ENCODE peak calls at places on chromosomes 7 and 10, in nine cellular contexts. P, S, O, B, N, K, X, C and Z are unnamed samples.

GRCh38 chr10:51159841-51160240 is 85.6 kb downstream of the PRKG1 start:
- DNase-seq in P (no peak), S (no peak), O (no peak), B (no peak), N (peak; percentile 36), K (no peak), X (no peak), C (no peak), Z (no peak)

GRCh38 chr10:78925275-78925674 is 143.5 kb upstream of the ZMIZ1 start:
- DNase-seq in P (no peak), S (no peak), O (no peak), B (no peak), N (no peak), K (no peak), X (no peak), C (no peak), Z (no peak)

GRCh38 chr7:139827042-139827441 is 2.0 kb upstream of the TBXAS1 start:
- DNase-seq in P (peak; percentile 26), S (no peak), O (no peak), B (no peak), N (no peak), K (no peak), X (no peak), C (peak; percentile 13), Z (no peak)

GRCh38 chr7:24555184-24555583 is 18.1 kb upstream of the PALS2 start:
- DNase-seq in P (no peak), S (no peak), O (no peak), B (no peak), N (no peak), K (no peak), X (no peak), C (no peak), Z (no peak)

GRCh38 chr10:33032354-33033254 is 74.6 kb upstream of the ITGB1 start:
- DNase-seq in P (peak; percentile 69), S (no peak), O (no peak), B (peak; percentile 31), N (peak; percentile 86), K (no peak), X (no peak), C (peak; percentile 75), Z (no peak)

GRCh38 chr10:6227346-6227745 is 24.6 kb downstream of the PFKFB3 start:
- DNase-seq in P (no peak), S (no peak), O (no peak), B (no peak), N (no peak), K (no peak), X (peak; percentile 31), C (no peak), Z (no peak)

GRCh38 chr10:100007239-100008141 is 2.3 kb downstream of the DNMBP start:
- DNase-seq in P (no peak), S (no peak), O (no peak), B (no peak), N (peak; percentile 49), K (no peak), X (no peak), C (no peak), Z (no peak)

GRCh38 chr10:72308320-72308987 is 34.7 kb downstream of the DDIT4 start:
- DNase-seq in P (peak; percentile 80), S (peak; percentile 64), O (no peak), B (peak; percentile 48), N (peak; percentile 86), K (peak; percentile 69), X (no peak), C (peak; percentile 89), Z (peak; percentile 57)

GRCh38 chr10:124892031-124892430 is 49.9 kb upstream of the ZRANB1 start:
- DNase-seq in P (no peak), S (no peak), O (no peak), B (no peak), N (no peak), K (no peak), X (no peak), C (no peak), Z (no peak)

GRCh38 chr10:25849971-25850370 is 84.1 kb upstream of the MYO3A start:
- DNase-seq in P (no peak), S (no peak), O (no peak), B (no peak), N (peak; percentile 24), K (no peak), X (no peak), C (no peak), Z (no peak)

GRCh38 chr7:150980663-150981062 is 2.5 kb upstream of the KCNH2 start:
- DNase-seq in P (no peak), S (peak; percentile 71), O (no peak), B (no peak), N (no peak), K (no peak), X (no peak), C (no peak), Z (no peak)

GRCh38 chr10:119461380-119461779 is 81.1 kb downstream of the RGS10 start:
- DNase-seq in P (peak; percentile 95), S (no peak), O (no peak), B (no peak), N (no peak), K (no peak), X (no peak), C (no peak), Z (no peak)

GRCh38 chr10:26983156-26983555 is 117.1 kb downstream of the ANKRD26 start:
- DNase-seq in P (no peak), S (no peak), O (no peak), B (no peak), N (no peak), K (no peak), X (no peak), C (no peak), Z (no peak)

GRCh38 chr10:34405611-34406462 is 409.3 kb downstream of the PARD3 start:
- DNase-seq in P (peak; percentile 39), S (no peak), O (no peak), B (peak; percentile 14), N (peak; percentile 48), K (no peak), X (no peak), C (peak; percentile 60), Z (peak; percentile 31)

DNA sequence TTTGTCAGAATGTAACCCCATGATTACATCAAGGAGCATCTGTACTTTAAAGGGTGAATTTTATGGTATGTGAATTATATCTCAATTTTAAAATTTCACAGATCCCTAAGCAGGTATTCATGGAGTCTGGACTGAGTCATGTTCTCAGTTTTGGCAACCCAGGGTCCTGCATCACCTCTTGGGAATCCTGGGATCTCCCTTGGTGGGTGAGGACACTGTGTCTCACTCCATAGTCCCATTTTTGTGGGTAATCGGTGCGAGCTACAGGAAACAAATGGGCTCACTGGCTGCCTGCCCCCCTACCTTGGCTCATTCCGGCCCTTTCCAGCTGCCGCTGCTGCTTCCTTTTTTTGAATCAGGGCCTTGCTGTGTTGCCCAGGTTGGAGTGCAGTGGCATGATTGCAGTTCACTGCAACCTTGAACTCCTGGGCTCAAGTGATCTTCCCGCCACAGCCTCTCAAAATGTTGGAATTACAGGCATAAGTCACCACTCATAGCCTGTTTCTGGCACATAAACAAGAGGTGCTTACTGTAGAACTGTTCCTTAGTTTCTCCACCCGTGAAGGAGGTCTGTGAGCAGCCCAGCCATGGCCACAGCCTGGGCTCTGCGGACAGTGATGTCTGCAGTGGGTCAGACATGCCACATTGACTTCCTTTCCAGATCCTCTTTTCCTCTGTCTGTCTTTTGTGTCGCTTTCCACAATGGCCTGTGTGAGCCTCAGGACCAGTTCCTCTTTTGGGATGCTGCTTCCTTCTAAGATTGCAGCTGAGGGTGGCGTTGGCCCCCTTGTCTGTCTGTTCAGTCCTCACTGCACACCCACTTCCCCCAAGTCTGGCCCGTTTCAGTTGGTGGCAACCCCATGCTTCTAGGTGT is 14.5 kb downstream of the PALD1 start:
- DNase-seq in P (no peak), S (no peak), O (no peak), B (no peak), N (peak; percentile 74), K (no peak), X (peak; percentile 77), C (no peak), Z (no peak)
- H3K4me3 ChIP-seq in P (no peak overlapping the region), S (no peak overlapping the region), O (no peak overlapping the region), B (no peak overlapping the region), N (no peak overlapping the region), K (no peak overlapping the region), X (no peak overlapping the region), C (no peak overlapping the region), Z (no peak overlapping the region)

GRCh38 chr10:88733215-88733614 is 26.6 kb upstream of the LIPN start:
- DNase-seq in P (no peak), S (no peak), O (no peak), B (no peak), N (no peak), K (no peak), X (no peak), C (no peak), Z (no peak)
- H3K4me3 ChIP-seq in P (no peak overlapping the region), S (no peak overlapping the region), O (no peak overlapping the region), B (no peak overlapping the region), N (no peak overlapping the region), K (no peak overlapping the region), X (no peak overlapping the region), C (no peak overlapping the region), Z (no peak overlapping the region)

DNA sequence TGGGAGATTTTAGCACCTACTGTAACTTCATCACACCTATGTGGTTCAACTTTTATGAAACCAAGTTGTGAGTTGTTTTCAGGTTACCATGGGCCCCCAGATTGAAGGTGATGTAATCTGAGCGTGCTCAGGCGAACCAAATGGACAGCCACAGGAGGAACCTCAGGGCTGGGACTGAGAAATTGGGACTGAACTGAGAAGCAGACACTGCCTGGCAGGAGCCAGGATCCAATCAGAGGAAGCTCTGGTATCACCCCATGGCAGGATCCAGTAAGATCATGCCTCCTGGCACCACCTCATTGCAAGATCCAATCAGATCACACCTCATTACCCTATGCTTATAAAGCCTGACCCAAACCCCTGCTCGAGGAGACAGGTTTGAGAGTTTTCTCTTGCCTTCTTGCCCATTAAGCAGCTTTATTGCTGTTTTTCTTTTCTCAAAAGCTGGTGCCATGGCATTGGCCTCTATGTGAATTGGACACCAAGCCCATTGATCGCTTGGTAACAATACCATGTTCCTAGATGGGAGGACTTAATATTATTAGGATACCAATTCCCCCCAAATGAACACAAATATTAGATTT is 43.2 kb upstream of the GDF10 start:
- DNase-seq in P (no peak), S (no peak), O (no peak), B (no peak), N (no peak), K (no peak), X (no peak), C (peak; percentile 5), Z (no peak)
- H3K4me3 ChIP-seq in P (no peak overlapping the region), S (no peak overlapping the region), O (no peak overlapping the region), B (no peak overlapping the region), N (no peak overlapping the region), K (no peak overlapping the region), X (no peak overlapping the region), C (no peak overlapping the region), Z (no peak overlapping the region)

GRCh38 chr10:77023396-77023795 is 614.2 kb downstream of the KCNMA1 start:
- DNase-seq in P (no peak), S (no peak), O (no peak), B (no peak), N (no peak), K (no peak), X (no peak), C (no peak), Z (no peak)

GRCh38 chr10:77027141-77027540 is 610.5 kb downstream of the KCNMA1 start:
- DNase-seq in P (no peak), S (no peak), O (no peak), B (no peak), N (no peak), K (no peak), X (no peak), C (no peak), Z (no peak)

GRCh38 chr10:77024456-77024855 is 613.2 kb downstream of the KCNMA1 start:
- DNase-seq in P (no peak), S (no peak), O (no peak), B (no peak), N (no peak), K (no peak), X (no peak), C (no peak), Z (no peak)

GRCh38 chr10:77027576-77027975 is 610.0 kb downstream of the KCNMA1 start:
- DNase-seq in P (no peak), S (no peak), O (no peak), B (no peak), N (no peak), K (no peak), X (no peak), C (no peak), Z (no peak)

GRCh38 chr10:77026148-77026547 is 611.5 kb downstream of the KCNMA1 start:
- DNase-seq in P (no peak), S (no peak), O (no peak), B (no peak), N (no peak), K (no peak), X (no peak), C (no peak), Z (no peak)
- H3K4me3 ChIP-seq in P (no peak overlapping the region), S (no peak overlapping the region), O (no peak overlapping the region), B (no peak overlapping the region), N (no peak overlapping the region), K (no peak overlapping the region), X (no peak overlapping the region), C (no peak overlapping the region), Z (no peak overlapping the region)